ENCODE peak calls at places on chromosomes 11 and 22, in ten cellular contexts. One of them, this sample, is unnamed.
A peak's percentile ranks its signal among the peaks of the same experiment; 100 is the strongest.

GRCh38 chr22:30829901-30830550 is 135.4 kb downstream of the OSBP2 start:
- DNase-seq in Peyer's patch: no peak
- DNase-seq in RWPE2: peak; percentile 94
- DNase-seq in PC-3: peak; percentile 97
- DNase-seq in neural progenitor cell: no peak
- DNase-seq in GM23338: no peak
- DNase-seq in GM06990: no peak
- DNase-seq in astrocyte of the spinal cord: peak; percentile 87
- DNase-seq in astrocyte: peak; percentile 96
- DNase-seq in Panc1: peak; percentile 32
- DNase-seq in this sample: no peak

GRCh38 chr22:35350539-35351503 is 30.1 kb upstream of the HMOX1 start:
- DNase-seq in Peyer's patch: peak; percentile 88
- DNase-seq in RWPE2: peak; percentile 92
- DNase-seq in PC-3: peak; percentile 81
- DNase-seq in neural progenitor cell: peak; percentile 93
- DNase-seq in GM23338: peak; percentile 92
- DNase-seq in GM06990: peak; percentile 84
- DNase-seq in astrocyte of the spinal cord: peak; percentile 91
- DNase-seq in astrocyte: peak; percentile 78
- DNase-seq in Panc1: peak; percentile 76
- DNase-seq in this sample: peak; percentile 95

GRCh38 chr11:63537293-63538101 is 889 bp downstream of the PLAAT4 start:
- DNase-seq in Peyer's patch: peak; percentile 42
- DNase-seq in RWPE2: no peak
- DNase-seq in PC-3: no peak
- DNase-seq in neural progenitor cell: no peak
- DNase-seq in GM23338: no peak
- DNase-seq in GM06990: no peak
- DNase-seq in astrocyte of the spinal cord: peak; percentile 95
- DNase-seq in astrocyte: peak; percentile 96
- DNase-seq in Panc1: no peak
- DNase-seq in this sample: no peak

GRCh38 chr22:31738566-31738965 is 11.4 kb downstream of the PRR14L start:
- DNase-seq in Peyer's patch: no peak
- DNase-seq in RWPE2: no peak
- DNase-seq in PC-3: no peak
- DNase-seq in neural progenitor cell: no peak
- DNase-seq in GM23338: no peak
- DNase-seq in GM06990: no peak
- DNase-seq in astrocyte of the spinal cord: no peak
- DNase-seq in astrocyte: no peak
- DNase-seq in Panc1: no peak
- DNase-seq in this sample: no peak

GRCh38 chr22:49299821-49300231 is 527.8 kb downstream of the BRD1 start:
- DNase-seq in Peyer's patch: peak; percentile 9
- DNase-seq in RWPE2: no peak
- DNase-seq in PC-3: no peak
- DNase-seq in neural progenitor cell: no peak
- DNase-seq in GM23338: no peak
- DNase-seq in GM06990: no peak
- DNase-seq in astrocyte of the spinal cord: no peak
- DNase-seq in astrocyte: no peak
- DNase-seq in Panc1: no peak
- DNase-seq in this sample: no peak

GRCh38 chr11:13834463-13834862 is 128.1 kb upstream of the SPON1 start:
- DNase-seq in Peyer's patch: no peak
- DNase-seq in RWPE2: no peak
- DNase-seq in PC-3: peak; percentile 12
- DNase-seq in neural progenitor cell: peak; percentile 65
- DNase-seq in GM23338: peak; percentile 80
- DNase-seq in GM06990: no peak
- DNase-seq in astrocyte of the spinal cord: no peak
- DNase-seq in astrocyte: no peak
- DNase-seq in Panc1: no peak
- DNase-seq in this sample: no peak

GRCh38 chr11:65417702-65418430 is 4.7 kb upstream of the NEAT1 start:
- DNase-seq in Peyer's patch: peak; percentile 80
- DNase-seq in RWPE2: peak; percentile 53
- DNase-seq in PC-3: peak; percentile 9
- DNase-seq in neural progenitor cell: no peak
- DNase-seq in GM23338: no peak
- DNase-seq in GM06990: peak; percentile 66
- DNase-seq in astrocyte of the spinal cord: peak; percentile 60
- DNase-seq in astrocyte: no peak
- DNase-seq in Panc1: no peak
- DNase-seq in this sample: peak; percentile 57

GRCh38 chr11:62716816-62717215 is 9.3 kb downstream of the GNG3 start:
- DNase-seq in Peyer's patch: no peak
- DNase-seq in RWPE2: no peak
- DNase-seq in PC-3: no peak
- DNase-seq in neural progenitor cell: no peak
- DNase-seq in GM23338: no peak
- DNase-seq in GM06990: no peak
- DNase-seq in astrocyte of the spinal cord: no peak
- DNase-seq in astrocyte: no peak
- DNase-seq in Panc1: no peak
- DNase-seq in this sample: no peak

GRCh38 chr11:650482-650881 is 13.4 kb downstream of the DRD4 start:
- DNase-seq in Peyer's patch: no peak
- DNase-seq in RWPE2: no peak
- DNase-seq in PC-3: no peak
- DNase-seq in neural progenitor cell: no peak
- DNase-seq in GM23338: no peak
- DNase-seq in GM06990: no peak
- DNase-seq in astrocyte of the spinal cord: no peak
- DNase-seq in astrocyte: no peak
- DNase-seq in Panc1: no peak
- DNase-seq in this sample: no peak

GRCh38 chr11:79269923-79270322 is 170.9 kb downstream of the TENM4 start:
- DNase-seq in Peyer's patch: no peak
- DNase-seq in RWPE2: no peak
- DNase-seq in PC-3: no peak
- DNase-seq in neural progenitor cell: peak; percentile 55
- DNase-seq in GM23338: peak; percentile 50
- DNase-seq in GM06990: no peak
- DNase-seq in astrocyte of the spinal cord: no peak
- DNase-seq in astrocyte: no peak
- DNase-seq in Panc1: no peak
- DNase-seq in this sample: no peak

GRCh38 chr11:130449996-130450419 is 1.6 kb downstream of the ADAMTS15 start:
- DNase-seq in Peyer's patch: no peak
- DNase-seq in RWPE2: no peak
- DNase-seq in PC-3: no peak
- DNase-seq in neural progenitor cell: peak; percentile 90
- DNase-seq in GM23338: peak; percentile 98
- DNase-seq in GM06990: no peak
- DNase-seq in astrocyte of the spinal cord: peak; percentile 88
- DNase-seq in astrocyte: peak; percentile 77
- DNase-seq in Panc1: no peak
- DNase-seq in this sample: no peak
- H3K4me3 ChIP-seq in Peyer's patch: peak overlapping the region; percentile 27
- H3K4me3 ChIP-seq in RWPE2: no peak overlapping the region
- H3K4me3 ChIP-seq in PC-3: peak overlapping the region; percentile 94
- H3K4me3 ChIP-seq in neural progenitor cell: peak overlapping the region; percentile 61
- H3K4me3 ChIP-seq in GM23338: peak overlapping the region; percentile 79
- H3K4me3 ChIP-seq in GM06990: no peak overlapping the region
- H3K4me3 ChIP-seq in astrocyte of the spinal cord: peak overlapping the region; percentile 72
- H3K4me3 ChIP-seq in astrocyte: peak overlapping the region; percentile 67
- H3K4me3 ChIP-seq in Panc1: peak overlapping the region; percentile 73
- H3K4me3 ChIP-seq in this sample: no peak overlapping the region

DNA sequence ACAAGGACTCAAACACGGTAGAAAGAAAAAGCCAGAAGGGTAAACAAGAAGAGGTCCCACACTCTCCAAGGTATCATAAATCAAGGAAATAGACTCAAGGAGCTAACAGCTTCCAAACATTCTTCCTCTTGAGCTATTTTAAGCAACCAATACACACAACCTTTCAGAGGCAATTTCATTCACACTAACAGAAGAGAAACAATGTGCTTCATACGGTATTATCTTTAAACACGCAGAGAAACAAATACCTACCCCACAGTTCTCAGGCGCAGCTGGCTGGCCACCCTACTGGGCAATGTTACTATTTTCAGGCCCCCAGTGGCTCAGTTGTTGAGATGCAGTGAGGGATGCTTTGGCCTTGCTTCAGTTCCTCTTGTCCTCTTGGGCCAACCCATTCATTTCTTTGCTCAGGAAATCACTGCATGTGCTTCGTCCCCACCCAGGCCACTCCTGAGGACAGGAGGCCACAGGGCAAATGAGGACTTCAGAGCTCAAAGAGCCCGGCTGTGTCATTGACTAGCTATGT is 15.7 kb downstream of the ABTB2 start:
- DNase-seq in Peyer's patch: no peak
- DNase-seq in RWPE2: no peak
- DNase-seq in PC-3: no peak
- DNase-seq in neural progenitor cell: peak; percentile 41
- DNase-seq in GM23338: peak; percentile 24
- DNase-seq in GM06990: no peak
- DNase-seq in astrocyte of the spinal cord: peak; percentile 59
- DNase-seq in astrocyte: peak; percentile 78
- DNase-seq in Panc1: no peak
- DNase-seq in this sample: no peak
- TF ChIP-seq CTCF in Peyer's patch: no peak
- TF ChIP-seq CTCF in RWPE2: no peak
- TF ChIP-seq CTCF in PC-3: no peak
- TF ChIP-seq CTCF in neural progenitor cell: no peak
- TF ChIP-seq CTCF in GM23338: no peak
- TF ChIP-seq CTCF in GM06990: no peak
- TF ChIP-seq CTCF in astrocyte of the spinal cord: no peak
- TF ChIP-seq CTCF in astrocyte: no peak
- TF ChIP-seq CTCF in Panc1: no peak
- TF ChIP-seq CTCF in this sample: no peak

DNA sequence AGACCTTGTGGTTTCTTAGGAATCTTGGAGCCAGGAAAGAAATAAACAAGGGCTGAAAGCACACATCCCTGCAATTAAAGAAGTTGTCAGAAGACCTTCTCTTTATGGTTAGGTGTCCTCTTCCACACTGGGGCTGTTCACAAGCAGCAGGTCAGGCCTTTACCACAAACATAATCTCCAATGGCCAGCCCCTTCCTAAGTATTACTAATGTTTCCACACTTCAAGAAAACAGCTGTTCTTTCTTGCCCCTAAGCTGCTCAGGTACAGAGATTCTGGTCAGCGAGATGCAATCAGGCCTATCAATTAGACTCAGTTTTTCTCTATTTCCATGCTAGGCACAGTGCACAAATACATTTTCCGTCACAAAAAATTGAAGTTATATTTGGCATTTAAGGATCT is 5.3 kb downstream of the PRAME start:
- DNase-seq in Peyer's patch: no peak
- DNase-seq in RWPE2: no peak
- DNase-seq in PC-3: no peak
- DNase-seq in neural progenitor cell: no peak
- DNase-seq in GM23338: no peak
- DNase-seq in GM06990: no peak
- DNase-seq in astrocyte of the spinal cord: no peak
- DNase-seq in astrocyte: no peak
- DNase-seq in Panc1: no peak
- DNase-seq in this sample: no peak
- H3K4me3 ChIP-seq in Peyer's patch: no peak overlapping the region
- H3K4me3 ChIP-seq in RWPE2: no peak overlapping the region
- H3K4me3 ChIP-seq in PC-3: no peak overlapping the region
- H3K4me3 ChIP-seq in neural progenitor cell: no peak overlapping the region
- H3K4me3 ChIP-seq in GM23338: no peak overlapping the region
- H3K4me3 ChIP-seq in GM06990: no peak overlapping the region
- H3K4me3 ChIP-seq in astrocyte of the spinal cord: no peak overlapping the region
- H3K4me3 ChIP-seq in astrocyte: no peak overlapping the region
- H3K4me3 ChIP-seq in Panc1: no peak overlapping the region
- H3K4me3 ChIP-seq in this sample: no peak overlapping the region

DNA sequence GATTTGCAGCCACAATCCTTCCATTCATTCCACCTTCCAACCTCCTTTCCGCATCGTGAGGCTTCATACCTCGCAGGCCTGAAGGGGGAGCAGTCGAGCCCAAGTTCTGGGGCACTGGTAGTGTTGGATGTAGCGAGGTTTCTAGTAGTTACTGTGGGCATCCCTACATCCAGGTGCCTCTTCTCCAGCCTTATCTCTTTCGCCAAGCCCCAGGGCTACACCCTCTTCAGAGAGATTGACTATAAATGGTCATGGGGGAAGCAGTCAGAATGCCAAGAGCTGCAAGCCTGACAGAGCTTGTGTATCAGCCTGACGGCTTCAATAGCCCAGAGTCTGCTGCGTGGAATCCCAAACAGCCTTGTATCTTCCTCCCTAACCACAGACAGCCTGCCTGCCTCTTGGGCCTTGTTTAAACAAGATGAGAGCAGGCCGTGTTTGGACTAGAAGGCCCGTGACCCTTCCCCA is 28.9 kb downstream of the CLMP start:
- DNase-seq in Peyer's patch: no peak
- DNase-seq in RWPE2: no peak
- DNase-seq in PC-3: peak; percentile 57
- DNase-seq in neural progenitor cell: peak; percentile 70
- DNase-seq in GM23338: peak; percentile 92
- DNase-seq in GM06990: no peak
- DNase-seq in astrocyte of the spinal cord: peak; percentile 77
- DNase-seq in astrocyte: peak; percentile 91
- DNase-seq in Panc1: no peak
- DNase-seq in this sample: peak; percentile 16
- TF ChIP-seq CTCF in Peyer's patch: peak; percentile 46
- TF ChIP-seq CTCF in RWPE2: peak; percentile 29
- TF ChIP-seq CTCF in PC-3: peak; percentile 87
- TF ChIP-seq CTCF in neural progenitor cell: peak; percentile 82
- TF ChIP-seq CTCF in GM23338: peak; percentile 93
- TF ChIP-seq CTCF in GM06990: peak; percentile 76
- TF ChIP-seq CTCF in astrocyte of the spinal cord: peak; percentile 81
- TF ChIP-seq CTCF in astrocyte: peak; percentile 57
- TF ChIP-seq CTCF in Panc1: peak; percentile 82
- TF ChIP-seq CTCF in this sample: peak; percentile 62

DNA sequence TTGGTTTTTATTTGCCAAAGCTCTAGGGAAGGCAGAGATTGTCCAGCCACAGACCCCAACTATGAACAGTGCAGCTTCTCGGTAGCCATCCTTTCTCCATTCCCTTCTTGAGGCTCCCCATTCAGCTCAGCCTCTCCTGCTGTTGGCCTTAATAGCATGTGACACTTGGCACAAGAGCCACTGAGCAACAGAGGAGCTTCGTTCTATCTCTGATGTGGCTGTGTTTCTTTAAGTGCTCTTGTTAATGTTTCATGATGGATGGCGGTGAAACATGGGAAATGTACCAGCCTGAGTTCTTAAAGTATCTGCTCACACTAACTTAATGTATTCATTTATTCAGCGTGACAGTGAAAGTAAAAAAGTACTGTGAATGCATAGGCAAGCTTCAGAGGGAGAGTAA is 59.7 kb upstream of the NAV2 start:
- DNase-seq in Peyer's patch: no peak
- DNase-seq in RWPE2: no peak
- DNase-seq in PC-3: no peak
- DNase-seq in neural progenitor cell: no peak
- DNase-seq in GM23338: no peak
- DNase-seq in GM06990: no peak
- DNase-seq in astrocyte of the spinal cord: no peak
- DNase-seq in astrocyte: no peak
- DNase-seq in Panc1: no peak
- DNase-seq in this sample: no peak
- H3K4me3 ChIP-seq in Peyer's patch: no peak overlapping the region
- H3K4me3 ChIP-seq in RWPE2: no peak overlapping the region
- H3K4me3 ChIP-seq in PC-3: no peak overlapping the region
- H3K4me3 ChIP-seq in neural progenitor cell: no peak overlapping the region
- H3K4me3 ChIP-seq in GM23338: no peak overlapping the region
- H3K4me3 ChIP-seq in GM06990: no peak overlapping the region
- H3K4me3 ChIP-seq in astrocyte of the spinal cord: no peak overlapping the region
- H3K4me3 ChIP-seq in astrocyte: no peak overlapping the region
- H3K4me3 ChIP-seq in Panc1: no peak overlapping the region
- H3K4me3 ChIP-seq in this sample: no peak overlapping the region

GRCh38 chr11:83219095-83219494 is 25.6 kb downstream of the ANKRD42 start:
- DNase-seq in Peyer's patch: no peak
- DNase-seq in RWPE2: no peak
- DNase-seq in PC-3: peak; percentile 10
- DNase-seq in neural progenitor cell: peak; percentile 38
- DNase-seq in GM23338: peak; percentile 59
- DNase-seq in GM06990: no peak
- DNase-seq in astrocyte of the spinal cord: no peak
- DNase-seq in astrocyte: no peak
- DNase-seq in Panc1: no peak
- DNase-seq in this sample: peak; percentile 5
- TF ChIP-seq CTCF in Peyer's patch: peak; percentile 7
- TF ChIP-seq CTCF in RWPE2: no peak
- TF ChIP-seq CTCF in PC-3: peak; percentile 56
- TF ChIP-seq CTCF in neural progenitor cell: peak; percentile 50
- TF ChIP-seq CTCF in GM23338: peak; percentile 64
- TF ChIP-seq CTCF in GM06990: peak; percentile 13
- TF ChIP-seq CTCF in astrocyte of the spinal cord: peak; percentile 40
- TF ChIP-seq CTCF in astrocyte: no peak
- TF ChIP-seq CTCF in Panc1: peak; percentile 72
- TF ChIP-seq CTCF in this sample: peak; percentile 10

This sample was measured in GM12865.